ENCODE peak calls at places on chromosome 5, in seven cellular contexts. E, Q, O, H, V, G and W are unnamed samples.

GRCh38 chr5:180138214-180138975 is 66.8 kb upstream of the RNF130 start:
- DNase-seq in E (no peak), Q (no peak), O (no peak), H (no peak), V (no peak), G (no peak), W (no peak)

GRCh38 chr5:171336486-171337206 is 27.6 kb downstream of the TLX3 start:
- DNase-seq in E (no peak), Q (no peak), O (no peak), H (no peak), V (peak; percentile 64), G (peak; percentile 39), W (no peak)

GRCh38 chr5:2011481-2012411 is 129.0 kb upstream of the IRX4 start:
- DNase-seq in E (no peak), Q (no peak), O (peak; percentile 83), H (no peak), V (no peak), G (no peak), W (peak; percentile 76)

GRCh38 chr5:140322751-140323731 is 20.1 kb upstream of the PFDN1 start:
- DNase-seq in E (peak; percentile 76), Q (no peak), O (peak; percentile 68), H (peak; percentile 40), V (peak; percentile 98), G (peak; percentile 88), W (peak; percentile 81)

GRCh38 chr5:171122372-171122771 is 186.7 kb upstream of the TLX3 start:
- DNase-seq in E (no peak), Q (no peak), O (no peak), H (no peak), V (no peak), G (peak; percentile 4), W (no peak)

GRCh38 chr5:96876292-96876850 is at the start of gene ERAP2:
- DNase-seq in E (no peak), Q (no peak), O (no peak), H (no peak), V (peak; percentile 52), G (peak; percentile 16), W (no peak)

GRCh38 chr5:1297243-1297642 is 2.4 kb upstream of the TERT start:
- DNase-seq in E (peak; percentile 11), Q (no peak), O (no peak), H (no peak), V (no peak), G (no peak), W (no peak)

GRCh38 chr5:171418982-171419662 is at the start of gene FGF18:
- DNase-seq in E (no peak), Q (no peak), O (peak; percentile 76), H (peak; percentile 26), V (peak; percentile 51), G (peak; percentile 63), W (peak; percentile 84)

GRCh38 chr5:111374380-111374779 is 138.0 kb downstream of the STARD4 start:
- DNase-seq in E (no peak), Q (no peak), O (no peak), H (no peak), V (no peak), G (no peak), W (no peak)

DNA sequence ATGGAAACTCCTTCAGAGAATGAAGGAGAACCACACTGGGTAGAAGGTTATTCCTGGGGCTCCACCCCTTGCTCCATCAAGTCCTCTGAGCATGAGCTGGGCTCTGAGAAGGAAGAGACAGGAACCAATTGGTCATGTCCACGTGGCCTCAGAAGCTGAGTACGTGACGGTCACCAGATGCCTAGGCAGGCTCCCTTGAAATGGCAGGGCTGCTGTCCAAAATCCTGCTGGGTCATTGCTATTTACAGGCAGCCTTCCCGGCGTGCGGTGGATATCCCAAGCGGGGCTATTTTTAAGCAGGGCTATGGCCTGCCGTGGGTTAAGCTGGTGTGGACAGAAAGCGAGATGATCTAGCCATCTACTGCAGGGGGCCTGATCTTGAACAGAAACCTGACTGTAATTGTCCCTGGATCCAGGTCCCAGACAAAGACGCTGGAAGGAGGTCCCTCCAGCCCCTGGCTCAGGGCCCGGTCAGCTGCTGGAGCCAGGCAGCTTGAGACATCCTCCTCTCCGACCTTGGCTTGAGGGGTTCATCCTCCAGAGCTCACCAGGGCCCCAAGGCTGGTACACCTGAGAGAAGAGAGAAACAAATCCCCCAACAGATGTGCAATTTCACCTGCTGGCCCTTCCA is 558 bp upstream of the CKMT2 start:
- DNase-seq in E (peak; percentile 82), Q (no peak), O (peak; percentile 95), H (peak; percentile 77), V (no peak), G (peak; percentile 38), W (peak; percentile 89)
- H3K4me3 ChIP-seq in E (peak overlapping the region; percentile 46), Q (no peak overlapping the region), O (peak overlapping the region; percentile 51), H (peak overlapping the region; percentile 37), V (no peak overlapping the region), G (peak overlapping the region; percentile 31), W (no peak overlapping the region)

GRCh38 chr5:146662229-146662628 is 146.2 kb upstream of the GPR151 start:
- DNase-seq in E (no peak), Q (no peak), O (no peak), H (no peak), V (no peak), G (no peak), W (no peak)
- TF ChIP-seq CTCF in E (peak; percentile 28), Q (peak; percentile 29), O (peak; percentile 11), H (no peak), V (peak; percentile 46), G (peak; percentile 70), W (peak; percentile 10)

GRCh38 chr5:176829320-176829719 is 19.0 kb downstream of the UNC5A start:
- DNase-seq in E (no peak), Q (no peak), O (no peak), H (no peak), V (no peak), G (no peak), W (no peak)
- TF ChIP-seq POLR2A in E (no peak), Q (no peak), O (no peak), H (no peak), V (no peak), G (no peak), W (no peak)

DNA sequence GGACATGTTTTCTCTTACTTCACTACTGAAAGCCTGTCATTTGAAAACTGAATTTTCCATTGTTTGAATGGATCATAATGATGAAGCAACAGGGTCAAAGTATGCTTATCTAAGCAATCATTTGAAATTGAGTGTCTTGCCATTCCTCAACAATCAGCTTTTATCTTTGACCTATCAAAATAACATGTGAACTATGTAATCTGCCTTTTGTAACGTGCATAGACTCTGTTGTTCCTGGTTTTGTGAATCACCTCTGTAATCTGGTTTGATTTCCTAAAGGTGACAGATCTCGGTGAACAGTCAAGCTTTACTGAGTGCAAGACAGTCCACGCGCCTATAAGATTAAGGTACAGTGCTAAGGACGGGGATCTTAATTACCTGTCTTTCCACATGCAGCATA is 3.3 kb downstream of the MEF2C start:
- DNase-seq in E (no peak), Q (no peak), O (no peak), H (no peak), V (no peak), G (no peak), W (no peak)
- H3K4me3 ChIP-seq in E (peak overlapping the region; percentile 57), Q (no peak overlapping the region), O (peak overlapping the region; percentile 72), H (no peak overlapping the region), V (no peak overlapping the region), G (no peak overlapping the region), W (no peak overlapping the region)

GRCh38 chr5:75167345-75167744 is 69.3 kb downstream of the ANKRD31 start:
- DNase-seq in E (no peak), Q (no peak), O (no peak), H (no peak), V (no peak), G (no peak), W (no peak)
- TF ChIP-seq CTCF in E (no peak), Q (peak; percentile 87), O (no peak), H (no peak), V (peak; percentile 1), G (no peak), W (no peak)

GRCh38 chr5:143402464-143403356 is 776 bp downstream of the NR3C1 start:
- DNase-seq in E (peak; percentile 85), Q (no peak), O (peak; percentile 74), H (peak; percentile 39), V (peak; percentile 34), G (peak; percentile 60), W (peak; percentile 57)

GRCh38 chr5:143404416-143405062 is 1.1 kb upstream of the NR3C1 start:
- DNase-seq in E (peak; percentile 91), Q (no peak), O (peak; percentile 85), H (peak; percentile 70), V (peak; percentile 93), G (peak; percentile 79), W (peak; percentile 82)

GRCh38 chr5:143403607-143404415 is at the start of gene NR3C1:
- DNase-seq in E (peak; percentile 94), Q (no peak), O (peak; percentile 95), H (peak; percentile 81), V (peak; percentile 86), G (peak; percentile 89), W (peak; percentile 82)

GRCh38 chr5:143401846-143402463 is 1.5 kb downstream of the NR3C1 start:
- DNase-seq in E (no peak), Q (no peak), O (no peak), H (no peak), V (peak; percentile 20), G (no peak), W (no peak)

GRCh38 chr5:143403357-143403606 is 204 bp downstream of the NR3C1 start:
- DNase-seq in E (no peak), Q (no peak), O (no peak), H (no peak), V (no peak), G (no peak), W (no peak)
- TF ChIP-seq POLR2A in E (no peak), Q (no peak), O (no peak), H (no peak), V (no peak), G (no peak), W (no peak)

GRCh38 chr5:164518741-164519080 is 1013.3 kb downstream of the MAT2B start:
- DNase-seq in E (no peak), Q (no peak), O (no peak), H (no peak), V (no peak), G (no peak), W (no peak)

DNA sequence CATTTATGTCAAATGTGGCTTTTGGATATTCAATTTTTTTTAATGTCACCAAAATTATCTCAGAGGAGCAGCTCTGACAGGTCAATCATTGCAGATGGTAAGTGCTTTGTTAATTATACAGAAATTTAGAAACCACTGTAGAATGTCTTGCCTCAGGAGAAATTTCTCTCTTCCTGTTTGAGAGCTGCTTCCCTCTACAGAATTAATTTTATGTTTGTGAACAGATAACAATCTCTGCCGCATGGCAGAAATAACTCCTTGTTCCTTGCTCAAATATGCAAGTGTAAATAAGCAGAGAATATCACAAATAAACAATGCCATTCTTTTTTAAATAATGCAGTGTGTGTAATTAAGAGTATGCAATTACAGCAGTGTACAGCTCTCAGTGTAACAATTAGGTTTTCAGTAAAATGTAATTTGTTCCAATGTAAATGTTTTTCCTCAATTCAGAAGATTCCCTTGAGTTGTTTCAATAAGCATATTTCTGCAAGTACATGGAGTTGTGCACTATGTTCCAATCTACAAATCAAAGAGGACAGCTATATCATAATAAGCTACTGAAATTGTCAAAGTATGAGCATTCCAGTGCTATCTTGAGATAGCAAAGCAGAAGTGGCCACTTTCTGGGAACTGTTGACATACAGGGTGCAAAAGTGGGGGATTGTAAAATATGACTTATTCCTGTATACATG is 1012.8 kb downstream of the MAT2B start:
- DNase-seq in E (no peak), Q (no peak), O (no peak), H (no peak), V (no peak), G (no peak), W (no peak)
- H3K4me3 ChIP-seq in E (no peak overlapping the region), Q (no peak overlapping the region), O (no peak overlapping the region), H (no peak overlapping the region), V (no peak overlapping the region), G (no peak overlapping the region), W (no peak overlapping the region)